ENCODE peak calls at places on chromosomes 12 and 14, in seven cellular contexts. A is kidney, M is mammary epithelial cell, C is HFFc6, I is foreskin fibroblast, O is astrocyte of the spinal cord, U is fibroblast of lung. R is an unnamed sample.
A peak's percentile ranks its signal among the peaks of the same experiment; 100 is the strongest.

GRCh38 chr12:63410197-63410596 is 258.1 kb downstream of the DPY19L2 start:
- DNase-seq in A (no peak), M (no peak), C (no peak), I (no peak), O (no peak), U (no peak), R (no peak)

GRCh38 chr12:113778432-113779128 is 187.5 kb downstream of the RBM19 start:
- DNase-seq in A (no peak), M (no peak), C (no peak), I (no peak), O (no peak), U (no peak), R (no peak)

GRCh38 chr14:81384900-81385299 is 15.2 kb downstream of the STON2 start:
- DNase-seq in A (no peak), M (peak; percentile 70), C (no peak), I (no peak), O (peak; percentile 84), U (peak; percentile 21), R (peak; percentile 50)

GRCh38 chr12:117261267-117261666 is 71.0 kb upstream of the FBXO21 start:
- DNase-seq in A (no peak), M (peak; percentile 58), C (peak; percentile 14), I (peak; percentile 4), O (no peak), U (no peak), R (no peak)

GRCh38 chr14:61747342-61747741 is 14.9 kb upstream of the SNAPC1 start:
- DNase-seq in A (no peak), M (no peak), C (no peak), I (no peak), O (peak; percentile 3), U (peak; percentile 46), R (no peak)

GRCh38 chr14:64723691-64724577 is 19.7 kb downstream of the PLEKHG3 start:
- DNase-seq in A (no peak), M (peak; percentile 85), C (no peak), I (no peak), O (no peak), U (no peak), R (no peak)

GRCh38 chr12:2301531-2302461 is 249.0 kb downstream of the CACNA1C start:
- DNase-seq in A (no peak), M (peak; percentile 20), C (peak; percentile 84), I (peak; percentile 87), O (peak; percentile 36), U (peak; percentile 49), R (peak; percentile 77)

GRCh38 chr14:64971890-64972785 is at the start of gene RAB15:
- DNase-seq in A (peak; percentile 81), M (peak; percentile 20), C (no peak), I (peak; percentile 14), O (no peak), U (no peak), R (no peak)

GRCh38 chr12:78241472-78241871 is 410.8 kb downstream of the NAV3 start:
- DNase-seq in A (no peak), M (no peak), C (no peak), I (no peak), O (no peak), U (no peak), R (no peak)

GRCh38 chr12:132955094-132955932 is 793 bp downstream of the ZNF605 start:
- DNase-seq in A (no peak), M (peak; percentile 59), C (peak; percentile 53), I (peak; percentile 57), O (peak; percentile 63), U (peak; percentile 81), R (peak; percentile 74)

GRCh38 chr12:94769040-94769420 is 118.7 kb upstream of the TMCC3 start:
- DNase-seq in A (no peak), M (no peak), C (no peak), I (no peak), O (no peak), U (no peak), R (peak; percentile 23)

GRCh38 chr12:30972035-30972434 is 45.5 kb downstream of the TSPAN11 start:
- DNase-seq in A (no peak), M (no peak), C (no peak), I (no peak), O (no peak), U (no peak), R (no peak)

DNA sequence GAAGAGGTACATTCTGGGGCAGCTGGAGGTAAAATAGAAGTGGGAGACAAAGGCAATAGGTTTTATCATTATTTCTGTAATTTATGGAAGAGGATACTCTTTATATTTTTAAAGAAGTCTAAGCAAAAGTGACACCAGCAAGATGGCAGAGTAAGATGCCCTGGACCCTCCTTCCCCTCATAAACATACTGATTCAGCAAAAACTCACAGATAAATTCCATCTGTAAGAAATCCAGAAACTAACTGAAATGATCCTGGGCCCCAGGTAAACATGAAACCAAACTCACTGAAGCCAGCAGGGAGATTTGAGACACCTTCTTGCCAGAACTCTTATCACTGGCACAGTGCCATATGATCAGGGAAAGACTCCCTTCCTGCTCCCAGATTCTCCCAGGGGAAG is 79.9 kb downstream of the GCH1 start:
- DNase-seq in A (no peak), M (no peak), C (no peak), I (no peak), O (no peak), U (no peak), R (no peak)
- TF ChIP-seq CTCF in A (no peak), M (no peak), C (no peak), I (no peak), O (no peak), U (no peak), R (no peak)

GRCh38 chr14:58641509-58641908 is 3.7 kb downstream of the DACT1 start:
- DNase-seq in A (no peak), M (no peak), C (no peak), I (no peak), O (no peak), U (no peak), R (no peak)
- TF ChIP-seq CTCF in A (no peak), M (peak; percentile 47), C (peak; percentile 59), I (no peak), O (peak; percentile 31), U (no peak), R (peak; percentile 2)

DNA sequence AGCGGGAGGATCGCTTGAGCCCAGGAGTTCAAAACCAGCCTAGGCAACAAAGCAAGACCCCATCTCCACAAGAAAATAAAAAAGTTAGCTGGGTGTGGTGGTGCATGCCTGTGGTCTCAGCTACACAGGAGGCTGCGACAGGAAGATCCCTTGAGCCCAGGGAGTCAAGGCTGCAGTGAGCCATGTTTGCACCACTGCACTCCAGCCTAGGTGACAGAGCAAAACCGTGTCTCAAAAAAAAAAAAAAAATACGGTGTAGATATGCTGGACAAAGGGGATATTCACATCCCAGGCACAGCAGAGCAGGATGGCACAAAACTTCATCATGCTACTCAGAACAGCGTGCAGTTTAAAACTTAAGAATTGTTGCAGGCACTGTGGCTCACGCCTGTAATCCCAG is 24.8 kb upstream of the STRN3 start:
- DNase-seq in A (no peak), M (no peak), C (no peak), I (no peak), O (no peak), U (no peak), R (no peak)
- TF ChIP-seq CTCF in A (no peak), M (no peak), C (no peak), I (no peak), O (no peak), U (no peak), R (no peak)

GRCh38 chr14:99460793-99461192 is 19.9 kb downstream of the SETD3 start:
- DNase-seq in A (no peak), M (peak; percentile 95), C (no peak), I (no peak), O (no peak), U (no peak), R (no peak)
- TF ChIP-seq CTCF in A (no peak), M (no peak), C (no peak), I (no peak), O (no peak), U (no peak), R (no peak)

GRCh38 chr12:56079729-56080555 is at the start of gene ERBB3:
- DNase-seq in A (peak; percentile 93), M (peak; percentile 88), C (peak; percentile 70), I (peak; percentile 82), O (peak; percentile 79), U (peak; percentile 80), R (peak; percentile 72)
- TF ChIP-seq CTCF in A (peak; percentile 6), M (peak; percentile 26), C (no peak), I (no peak), O (no peak), U (no peak), R (peak; percentile 35)